ENCODE peak calls at places on chromosomes 16 and 17, in five cellular contexts. One of them, this sample, is unnamed.

GRCh38 chr16:50152386-50152806 is 710 bp upstream of the TENT4B start:
- DNase-seq in mammary epithelial cell: peak; percentile 40
- DNase-seq in RWPE2: no peak
- DNase-seq in stomach: peak; percentile 49
- DNase-seq in breast epithelium: peak; percentile 33
- DNase-seq in this sample: no peak

GRCh38 chr16:31537362-31537921 is 9.7 kb downstream of the AHSP start:
- DNase-seq in mammary epithelial cell: no peak
- DNase-seq in RWPE2: no peak
- DNase-seq in stomach: no peak
- DNase-seq in breast epithelium: no peak
- DNase-seq in this sample: peak; percentile 62

GRCh38 chr17:50201226-50201854 is at the start of gene COL1A1:
- DNase-seq in mammary epithelial cell: no peak
- DNase-seq in RWPE2: no peak
- DNase-seq in stomach: peak; percentile 49
- DNase-seq in breast epithelium: peak; percentile 56
- DNase-seq in this sample: peak; percentile 28

GRCh38 chr16:64011650-64012049 is 1110.2 kb downstream of the CDH11 start:
- DNase-seq in mammary epithelial cell: no peak
- DNase-seq in RWPE2: no peak
- DNase-seq in stomach: no peak
- DNase-seq in breast epithelium: no peak
- DNase-seq in this sample: no peak

GRCh38 chr16:2773188-2773968 is 3.7 kb downstream of the ELOB start:
- DNase-seq in mammary epithelial cell: no peak
- DNase-seq in RWPE2: no peak
- DNase-seq in stomach: no peak
- DNase-seq in breast epithelium: no peak
- DNase-seq in this sample: no peak

GRCh38 chr17:20281860-20282259 is 185.5 kb downstream of the LGALS9B start:
- DNase-seq in mammary epithelial cell: no peak
- DNase-seq in RWPE2: no peak
- DNase-seq in stomach: no peak
- DNase-seq in breast epithelium: no peak
- DNase-seq in this sample: peak; percentile 30

GRCh38 chr17:69090365-69090764 is 29.6 kb upstream of the ABCA9 start:
- DNase-seq in mammary epithelial cell: no peak
- DNase-seq in RWPE2: no peak
- DNase-seq in stomach: no peak
- DNase-seq in breast epithelium: no peak
- DNase-seq in this sample: no peak

GRCh38 chr17:74816883-74817620 is 40.9 kb upstream of the NAT9 start:
- DNase-seq in mammary epithelial cell: no peak
- DNase-seq in RWPE2: no peak
- DNase-seq in stomach: no peak
- DNase-seq in breast epithelium: no peak
- DNase-seq in this sample: no peak

GRCh38 chr16:58026139-58026704 is 668 bp downstream of the MMP15 start:
- DNase-seq in mammary epithelial cell: peak; percentile 59
- DNase-seq in RWPE2: no peak
- DNase-seq in stomach: peak; percentile 66
- DNase-seq in breast epithelium: no peak
- DNase-seq in this sample: peak; percentile 88

GRCh38 chr17:76737082-76737675 is at the start of gene SRSF2:
- DNase-seq in mammary epithelial cell: peak; percentile 99
- DNase-seq in RWPE2: peak; percentile 99
- DNase-seq in stomach: peak; percentile 99
- DNase-seq in breast epithelium: peak; percentile 98
- DNase-seq in this sample: peak; percentile 99
- H3K4me1 ChIP-seq in mammary epithelial cell: peaks cover 25% of the 10 kb centered on the region
- H3K4me1 ChIP-seq in RWPE2: peaks cover 22% of the 10 kb centered on the region
- H3K4me1 ChIP-seq in stomach: peaks cover 57% of the 10 kb centered on the region
- H3K4me1 ChIP-seq in breast epithelium: peaks cover 21% of the 10 kb centered on the region
- H3K4me1 ChIP-seq in this sample: peaks cover 31% of the 10 kb centered on the region

GRCh38 chr16:35908152-35908551 is 2448.7 kb downstream of the TP53TG3F start:
- DNase-seq in mammary epithelial cell: no peak
- DNase-seq in RWPE2: no peak
- DNase-seq in stomach: no peak
- DNase-seq in breast epithelium: no peak
- DNase-seq in this sample: no peak
- H3K9me3 ChIP-seq in mammary epithelial cell: peaks cover 34% of the 10 kb centered on the region
- H3K9me3 ChIP-seq in RWPE2: peaks cover 4% of the 10 kb centered on the region
- H3K9me3 ChIP-seq in stomach: peaks cover 68% of the 10 kb centered on the region
- H3K9me3 ChIP-seq in breast epithelium: peaks cover 4% of the 10 kb centered on the region
- H3K9me3 ChIP-seq in this sample: no peaks in the 10 kb centered on the region

GRCh38 chr17:41996855-41997164 is 20.4 kb downstream of the DNAJC7 start:
- DNase-seq in mammary epithelial cell: no peak
- DNase-seq in RWPE2: no peak
- DNase-seq in stomach: no peak
- DNase-seq in breast epithelium: no peak
- DNase-seq in this sample: no peak
- H3K4me3 ChIP-seq in mammary epithelial cell: no peak overlapping the region
- H3K4me3 ChIP-seq in RWPE2: no peak overlapping the region
- H3K4me3 ChIP-seq in stomach: no peak overlapping the region
- H3K4me3 ChIP-seq in breast epithelium: no peak overlapping the region
- H3K4me3 ChIP-seq in this sample: no peak overlapping the region

GRCh38 chr16:84657229-84657837 is 9.0 kb downstream of the KLHL36 start:
- DNase-seq in mammary epithelial cell: no peak
- DNase-seq in RWPE2: no peak
- DNase-seq in stomach: no peak
- DNase-seq in breast epithelium: no peak
- DNase-seq in this sample: no peak
- H3K4me1 ChIP-seq in mammary epithelial cell: no peaks in the 10 kb centered on the region
- H3K4me1 ChIP-seq in RWPE2: no peaks in the 10 kb centered on the region
- H3K4me1 ChIP-seq in stomach: no peaks in the 10 kb centered on the region
- H3K4me1 ChIP-seq in breast epithelium: no peaks in the 10 kb centered on the region
- H3K4me1 ChIP-seq in this sample: no peaks in the 10 kb centered on the region

GRCh38 chr16:852451-853185 is 52.1 kb upstream of the GNG13 start:
- DNase-seq in mammary epithelial cell: no peak
- DNase-seq in RWPE2: no peak
- DNase-seq in stomach: no peak
- DNase-seq in breast epithelium: no peak
- DNase-seq in this sample: no peak

GRCh38 chr16:854808-855410 is 54.4 kb upstream of the GNG13 start:
- DNase-seq in mammary epithelial cell: no peak
- DNase-seq in RWPE2: no peak
- DNase-seq in stomach: no peak
- DNase-seq in breast epithelium: no peak
- DNase-seq in this sample: no peak

GRCh38 chr16:853306-853705 is 52.8 kb upstream of the GNG13 start:
- DNase-seq in mammary epithelial cell: no peak
- DNase-seq in RWPE2: no peak
- DNase-seq in stomach: no peak
- DNase-seq in breast epithelium: no peak
- DNase-seq in this sample: no peak

GRCh38 chr16:855471-855870 is 54.9 kb upstream of the GNG13 start:
- DNase-seq in mammary epithelial cell: no peak
- DNase-seq in RWPE2: no peak
- DNase-seq in stomach: no peak
- DNase-seq in breast epithelium: no peak
- DNase-seq in this sample: no peak

GRCh38 chr16:853981-854807 is 53.7 kb upstream of the GNG13 start:
- DNase-seq in mammary epithelial cell: no peak
- DNase-seq in RWPE2: no peak
- DNase-seq in stomach: no peak
- DNase-seq in breast epithelium: no peak
- DNase-seq in this sample: peak; percentile 20
- H3K9me3 ChIP-seq in mammary epithelial cell: peaks cover 46% of the 10 kb centered on the region
- H3K9me3 ChIP-seq in RWPE2: peaks cover 5% of the 10 kb centered on the region
- H3K9me3 ChIP-seq in stomach: peaks cover 4% of the 10 kb centered on the region
- H3K9me3 ChIP-seq in breast epithelium: no peaks in the 10 kb centered on the region
- H3K9me3 ChIP-seq in this sample: no peaks in the 10 kb centered on the region

DNA sequence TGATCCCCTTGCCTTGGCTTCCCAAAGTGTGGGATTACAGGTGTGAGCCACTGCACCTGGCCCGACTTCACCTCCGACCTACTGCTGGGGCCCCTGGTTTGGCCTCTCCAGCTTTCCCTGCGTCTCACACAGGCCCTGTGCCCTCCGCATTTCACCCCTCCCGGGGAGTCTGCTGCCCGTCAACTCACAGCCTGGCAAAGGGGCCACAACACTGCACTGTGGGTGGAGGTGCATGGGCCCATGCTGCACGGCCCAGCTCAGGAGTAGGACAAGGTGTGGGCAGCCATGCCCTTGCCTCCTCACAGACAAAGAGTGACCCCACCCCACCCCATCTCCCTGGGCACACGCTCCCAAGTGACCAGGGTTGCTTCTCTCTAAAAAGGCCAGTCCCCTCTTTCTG is 12.6 kb upstream of the TBX2 start:
- DNase-seq in mammary epithelial cell: no peak
- DNase-seq in RWPE2: no peak
- DNase-seq in stomach: no peak
- DNase-seq in breast epithelium: no peak
- DNase-seq in this sample: no peak
- H3K4me3 ChIP-seq in mammary epithelial cell: no peak overlapping the region
- H3K4me3 ChIP-seq in RWPE2: no peak overlapping the region
- H3K4me3 ChIP-seq in stomach: no peak overlapping the region
- H3K4me3 ChIP-seq in breast epithelium: no peak overlapping the region
- H3K4me3 ChIP-seq in this sample: no peak overlapping the region

DNA sequence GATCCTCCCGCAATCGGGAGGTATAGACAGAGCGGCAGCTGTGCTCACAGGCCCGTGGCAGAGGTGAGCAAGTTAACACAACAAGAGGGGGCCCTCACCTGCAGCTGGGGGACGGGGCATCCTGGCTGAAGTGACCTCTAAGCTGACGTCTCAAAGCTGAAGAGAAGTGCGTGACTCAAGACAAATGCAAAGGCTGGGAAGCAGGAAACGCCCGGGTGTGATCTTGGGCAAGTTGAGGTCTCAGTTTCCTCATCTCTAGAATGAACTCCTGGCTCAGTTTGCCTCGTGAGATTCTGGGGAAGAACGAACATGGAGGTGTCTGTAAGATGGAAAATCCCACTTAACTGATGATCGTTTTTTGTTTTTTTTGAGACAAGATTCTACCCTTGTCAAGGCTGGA is 40.1 kb upstream of the C1QL1 start:
- DNase-seq in mammary epithelial cell: no peak
- DNase-seq in RWPE2: no peak
- DNase-seq in stomach: no peak
- DNase-seq in breast epithelium: no peak
- DNase-seq in this sample: no peak
- H3K4me1 ChIP-seq in mammary epithelial cell: no peaks in the 10 kb centered on the region
- H3K4me1 ChIP-seq in RWPE2: no peaks in the 10 kb centered on the region
- H3K4me1 ChIP-seq in stomach: no peaks in the 10 kb centered on the region
- H3K4me1 ChIP-seq in breast epithelium: no peaks in the 10 kb centered on the region
- H3K4me1 ChIP-seq in this sample: no peaks in the 10 kb centered on the region

This sample was measured in pancreas.